ENCODE peak calls at places on chromosomes 6 and 20, in six cellular contexts. One of them, this sample, is unnamed.

GRCh38 chr6:130293800-130294199 is 71.0 kb upstream of the SAMD3 start:
- DNase-seq in mesenchymal stem cell: peak; percentile 66
- DNase-seq in H9: peak; percentile 72
- DNase-seq in H1: peak; percentile 25
- DNase-seq in IMR-90: peak; percentile 77
- DNase-seq in trophoblast cell: peak; percentile 75
- DNase-seq in this sample: peak; percentile 31

GRCh38 chr6:28135393-28135792 is 6.3 kb upstream of the ZKSCAN8 start:
- DNase-seq in mesenchymal stem cell: no peak
- DNase-seq in H9: no peak
- DNase-seq in H1: no peak
- DNase-seq in IMR-90: no peak
- DNase-seq in trophoblast cell: no peak
- DNase-seq in this sample: no peak

GRCh38 chr6:54071941-54072340 is 39.3 kb upstream of the MLIP start:
- DNase-seq in mesenchymal stem cell: no peak
- DNase-seq in H9: no peak
- DNase-seq in H1: no peak
- DNase-seq in IMR-90: no peak
- DNase-seq in trophoblast cell: no peak
- DNase-seq in this sample: no peak

GRCh38 chr6:128807577-128807976 is 75.4 kb upstream of the LAMA2 start:
- DNase-seq in mesenchymal stem cell: peak; percentile 55
- DNase-seq in H9: no peak
- DNase-seq in H1: no peak
- DNase-seq in IMR-90: peak; percentile 60
- DNase-seq in trophoblast cell: peak; percentile 52
- DNase-seq in this sample: peak; percentile 6

GRCh38 chr20:47360207-47360488 is 3.6 kb upstream of the ZMYND8 start:
- DNase-seq in mesenchymal stem cell: peak; percentile 92
- DNase-seq in H9: no peak
- DNase-seq in H1: no peak
- DNase-seq in IMR-90: peak; percentile 64
- DNase-seq in trophoblast cell: peak; percentile 96
- DNase-seq in this sample: no peak

GRCh38 chr6:41967312-41968287 is 26.0 kb upstream of the CCND3 start:
- DNase-seq in mesenchymal stem cell: peak; percentile 53
- DNase-seq in H9: no peak
- DNase-seq in H1: no peak
- DNase-seq in IMR-90: peak; percentile 30
- DNase-seq in trophoblast cell: peak; percentile 84
- DNase-seq in this sample: no peak

GRCh38 chr20:63940071-63940471 is 16.1 kb downstream of the UCKL1 start:
- DNase-seq in mesenchymal stem cell: no peak
- DNase-seq in H9: peak; percentile 74
- DNase-seq in H1: no peak
- DNase-seq in IMR-90: no peak
- DNase-seq in trophoblast cell: no peak
- DNase-seq in this sample: no peak

GRCh38 chr6:29834564-29835436 is 7.2 kb downstream of the HLA-G start:
- DNase-seq in mesenchymal stem cell: peak; percentile 9
- DNase-seq in H9: peak; percentile 72
- DNase-seq in H1: no peak
- DNase-seq in IMR-90: no peak
- DNase-seq in trophoblast cell: peak; percentile 57
- DNase-seq in this sample: peak; percentile 33

GRCh38 chr6:30842754-30843610 is 41.3 kb upstream of the DDR1 start:
- DNase-seq in mesenchymal stem cell: peak; percentile 45
- DNase-seq in H9: no peak
- DNase-seq in H1: no peak
- DNase-seq in IMR-90: no peak
- DNase-seq in trophoblast cell: no peak
- DNase-seq in this sample: no peak

GRCh38 chr20:38228436-38228835 is 32.1 kb downstream of the KIAA1755 start:
- DNase-seq in mesenchymal stem cell: no peak
- DNase-seq in H9: no peak
- DNase-seq in H1: no peak
- DNase-seq in IMR-90: no peak
- DNase-seq in trophoblast cell: no peak
- DNase-seq in this sample: no peak

GRCh38 chr20:9092101-9092500 is 23.2 kb downstream of the PLCB4 start:
- DNase-seq in mesenchymal stem cell: no peak
- DNase-seq in H9: no peak
- DNase-seq in H1: no peak
- DNase-seq in IMR-90: no peak
- DNase-seq in trophoblast cell: peak; percentile 15
- DNase-seq in this sample: no peak

GRCh38 chr20:25199473-25200265 is 4.2 kb downstream of the ENTPD6 start:
- DNase-seq in mesenchymal stem cell: no peak
- DNase-seq in H9: no peak
- DNase-seq in H1: no peak
- DNase-seq in IMR-90: no peak
- DNase-seq in trophoblast cell: no peak
- DNase-seq in this sample: no peak

GRCh38 chr6:53582963-53583362 is 38.1 kb upstream of the GCLC start:
- DNase-seq in mesenchymal stem cell: peak; percentile 19
- DNase-seq in H9: no peak
- DNase-seq in H1: no peak
- DNase-seq in IMR-90: peak; percentile 38
- DNase-seq in trophoblast cell: no peak
- DNase-seq in this sample: no peak

GRCh38 chr6:114362957-114363356 is 20.1 kb upstream of the HS3ST5 start:
- DNase-seq in mesenchymal stem cell: no peak
- DNase-seq in H9: peak; percentile 44
- DNase-seq in H1: no peak
- DNase-seq in IMR-90: no peak
- DNase-seq in trophoblast cell: no peak
- DNase-seq in this sample: no peak

GRCh38 chr6:18600236-18600635 is 213.1 kb downstream of the RNF144B start:
- DNase-seq in mesenchymal stem cell: no peak
- DNase-seq in H9: no peak
- DNase-seq in H1: no peak
- DNase-seq in IMR-90: no peak
- DNase-seq in trophoblast cell: no peak
- DNase-seq in this sample: no peak

GRCh38 chr6:57822896-57823358 is 505.5 kb downstream of the PRIM2 start:
- DNase-seq in mesenchymal stem cell: no peak
- DNase-seq in H9: peak; percentile 59
- DNase-seq in H1: peak; percentile 39
- DNase-seq in IMR-90: peak; percentile 48
- DNase-seq in trophoblast cell: no peak
- DNase-seq in this sample: no peak

GRCh38 chr20:32289661-32290431 is 12.4 kb downstream of the KIF3B start:
- DNase-seq in mesenchymal stem cell: no peak
- DNase-seq in H9: no peak
- DNase-seq in H1: no peak
- DNase-seq in IMR-90: no peak
- DNase-seq in trophoblast cell: no peak
- DNase-seq in this sample: no peak

GRCh38 chr20:454951-455350 is 7.4 kb downstream of the TBC1D20 start:
- DNase-seq in mesenchymal stem cell: no peak
- DNase-seq in H9: no peak
- DNase-seq in H1: no peak
- DNase-seq in IMR-90: no peak
- DNase-seq in trophoblast cell: peak; percentile 83
- DNase-seq in this sample: no peak

GRCh38 chr6:145732788-145733187 is 2.5 kb downstream of the EPM2A start:
- DNase-seq in mesenchymal stem cell: no peak
- DNase-seq in H9: no peak
- DNase-seq in H1: no peak
- DNase-seq in IMR-90: no peak
- DNase-seq in trophoblast cell: no peak
- DNase-seq in this sample: no peak

GRCh38 chr20:36851490-36851889 is 24.4 kb upstream of the TLDC2 start:
- DNase-seq in mesenchymal stem cell: no peak
- DNase-seq in H9: no peak
- DNase-seq in H1: no peak
- DNase-seq in IMR-90: no peak
- DNase-seq in trophoblast cell: no peak
- DNase-seq in this sample: no peak

GRCh38 chr6:103405321-103405720 is 1454.4 kb downstream of the HACE1 start:
- DNase-seq in mesenchymal stem cell: no peak
- DNase-seq in H9: peak; percentile 36
- DNase-seq in H1: no peak
- DNase-seq in IMR-90: no peak
- DNase-seq in trophoblast cell: no peak
- DNase-seq in this sample: no peak

GRCh38 chr6:22045261-22045912 is 251.4 kb downstream of the PRL start:
- DNase-seq in mesenchymal stem cell: no peak
- DNase-seq in H9: no peak
- DNase-seq in H1: no peak
- DNase-seq in IMR-90: no peak
- DNase-seq in trophoblast cell: no peak
- DNase-seq in this sample: no peak

GRCh38 chr6:44190712-44191111 is 26.0 kb upstream of the MYMX start:
- DNase-seq in mesenchymal stem cell: no peak
- DNase-seq in H9: no peak
- DNase-seq in H1: no peak
- DNase-seq in IMR-90: no peak
- DNase-seq in trophoblast cell: no peak
- DNase-seq in this sample: no peak

GRCh38 chr6:144744720-144745119 is 459.6 kb downstream of the UTRN start:
- DNase-seq in mesenchymal stem cell: no peak
- DNase-seq in H9: no peak
- DNase-seq in H1: no peak
- DNase-seq in IMR-90: no peak
- DNase-seq in trophoblast cell: no peak
- DNase-seq in this sample: no peak

GRCh38 chr6:136728033-136728939 is 64.0 kb downstream of the MAP3K5 start:
- DNase-seq in mesenchymal stem cell: peak; percentile 9
- DNase-seq in H9: no peak
- DNase-seq in H1: no peak
- DNase-seq in IMR-90: no peak
- DNase-seq in trophoblast cell: no peak
- DNase-seq in this sample: no peak

GRCh38 chr6:158999154-158999668 is 791 bp downstream of the RSPH3 start:
- DNase-seq in mesenchymal stem cell: no peak
- DNase-seq in H9: no peak
- DNase-seq in H1: no peak
- DNase-seq in IMR-90: peak; percentile 8
- DNase-seq in trophoblast cell: no peak
- DNase-seq in this sample: no peak

GRCh38 chr20:10769700-10770099 is 95.9 kb upstream of the JAG1 start:
- DNase-seq in mesenchymal stem cell: no peak
- DNase-seq in H9: no peak
- DNase-seq in H1: no peak
- DNase-seq in IMR-90: peak; percentile 39
- DNase-seq in trophoblast cell: no peak
- DNase-seq in this sample: peak; percentile 67
- H2BK5ac ChIP-seq in mesenchymal stem cell: no peak overlapping the region
- H2BK5ac ChIP-seq in H9: no peak overlapping the region
- H2BK5ac ChIP-seq in H1: no peak overlapping the region
- H2BK5ac ChIP-seq in IMR-90: no peak overlapping the region
- H2BK5ac ChIP-seq in trophoblast cell: no peak overlapping the region
- H2BK5ac ChIP-seq in this sample: no peak overlapping the region

GRCh38 chr20:41573955-41574354 is 44.2 kb downstream of the CHD6 start:
- DNase-seq in mesenchymal stem cell: no peak
- DNase-seq in H9: no peak
- DNase-seq in H1: no peak
- DNase-seq in IMR-90: no peak
- DNase-seq in trophoblast cell: no peak
- DNase-seq in this sample: no peak
- H3K4me2 ChIP-seq in mesenchymal stem cell: no peak overlapping the region
- H3K4me2 ChIP-seq in H9: peak overlapping the region; percentile 20
- H3K4me2 ChIP-seq in H1: no peak overlapping the region
- H3K4me2 ChIP-seq in IMR-90: no peak overlapping the region
- H3K4me2 ChIP-seq in trophoblast cell: no peak overlapping the region
- H3K4me2 ChIP-seq in this sample: no peak overlapping the region

GRCh38 chr6:151914475-151914874 is 107.0 kb downstream of the ESR1 start:
- DNase-seq in mesenchymal stem cell: peak; percentile 48
- DNase-seq in H9: no peak
- DNase-seq in H1: no peak
- DNase-seq in IMR-90: no peak
- DNase-seq in trophoblast cell: peak; percentile 85
- DNase-seq in this sample: no peak

GRCh38 chr6:151917531-151918329 is 110.2 kb downstream of the ESR1 start:
- DNase-seq in mesenchymal stem cell: no peak
- DNase-seq in H9: no peak
- DNase-seq in H1: no peak
- DNase-seq in IMR-90: no peak
- DNase-seq in trophoblast cell: peak; percentile 71
- DNase-seq in this sample: no peak

GRCh38 chr6:151916680-151917164 is 109.2 kb downstream of the ESR1 start:
- DNase-seq in mesenchymal stem cell: peak; percentile 52
- DNase-seq in H9: no peak
- DNase-seq in H1: no peak
- DNase-seq in IMR-90: no peak
- DNase-seq in trophoblast cell: peak; percentile 82
- DNase-seq in this sample: no peak

GRCh38 chr6:151911401-151911800 is 103.9 kb downstream of the ESR1 start:
- DNase-seq in mesenchymal stem cell: no peak
- DNase-seq in H9: no peak
- DNase-seq in H1: no peak
- DNase-seq in IMR-90: no peak
- DNase-seq in trophoblast cell: no peak
- DNase-seq in this sample: no peak

DNA sequence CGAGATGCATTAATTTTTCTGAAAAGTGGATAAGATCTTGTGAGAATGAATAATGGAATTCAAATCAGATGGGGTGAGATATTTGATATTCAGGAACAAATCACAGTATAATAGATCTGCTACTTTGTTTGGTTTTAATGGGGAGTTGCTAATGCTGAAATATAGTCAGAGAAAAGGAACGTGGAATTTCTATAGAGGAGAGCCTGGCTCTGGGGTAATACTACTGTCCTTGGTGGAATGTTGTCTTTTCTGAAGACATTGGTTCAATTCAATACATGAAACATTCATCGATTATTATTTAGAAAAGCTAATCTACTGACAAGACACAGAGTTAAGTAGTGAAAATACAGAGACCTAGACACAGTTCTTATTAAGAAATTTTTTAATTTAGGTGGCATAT is 108.6 kb downstream of the ESR1 start:
- DNase-seq in mesenchymal stem cell: no peak
- DNase-seq in H9: no peak
- DNase-seq in H1: no peak
- DNase-seq in IMR-90: no peak
- DNase-seq in trophoblast cell: peak; percentile 64
- DNase-seq in this sample: no peak
- H3K14ac ChIP-seq in mesenchymal stem cell: no peak overlapping the region
- H3K14ac ChIP-seq in H9: no peak overlapping the region
- H3K14ac ChIP-seq in H1: no peak overlapping the region
- H3K14ac ChIP-seq in IMR-90: no peak overlapping the region
- H3K14ac ChIP-seq in trophoblast cell: no peak overlapping the region
- H3K14ac ChIP-seq in this sample: no peak overlapping the region

GRCh38 chr6:16265351-16266341 is 27.3 kb downstream of the GMPR start:
- DNase-seq in mesenchymal stem cell: no peak
- DNase-seq in H9: no peak
- DNase-seq in H1: no peak
- DNase-seq in IMR-90: no peak
- DNase-seq in trophoblast cell: no peak
- DNase-seq in this sample: no peak
- H2BK5ac ChIP-seq in mesenchymal stem cell: no peak overlapping the region
- H2BK5ac ChIP-seq in H9: no peak overlapping the region
- H2BK5ac ChIP-seq in H1: peak overlapping the region; percentile 52
- H2BK5ac ChIP-seq in IMR-90: no peak overlapping the region
- H2BK5ac ChIP-seq in trophoblast cell: no peak overlapping the region
- H2BK5ac ChIP-seq in this sample: no peak overlapping the region